ENCODE peak calls at places on chromosomes 12 and 14, in ten cellular contexts. One of them, this sample, is unnamed.

GRCh38 chr14:77260631-77261030 is 10.4 kb downstream of the NGB start:
- DNase-seq in HuH-7.5: no peak
- DNase-seq in astrocyte of the cerebellum: no peak
- DNase-seq in ELR: no peak
- DNase-seq in SJCRH30: peak
- DNase-seq in NCI-H82: no peak
- DNase-seq in D341Med: no peak
- DNase-seq in smooth muscle cell of the brain vasculature: no peak
- DNase-seq in RWPE1: no peak
- DNase-seq in kidney: peak
- DNase-seq in this sample: no peak

GRCh38 chr12:92648242-92649031 is 54.4 kb upstream of the PLEKHG7 start:
- DNase-seq in HuH-7.5: no peak
- DNase-seq in astrocyte of the cerebellum: no peak
- DNase-seq in ELR: peak
- DNase-seq in SJCRH30: no peak
- DNase-seq in NCI-H82: no peak
- DNase-seq in D341Med: no peak
- DNase-seq in smooth muscle cell of the brain vasculature: no peak
- DNase-seq in RWPE1: no peak
- DNase-seq in kidney: no peak
- DNase-seq in this sample: no peak

GRCh38 chr12:113720629-113721028 is 245.5 kb downstream of the RBM19 start:
- DNase-seq in HuH-7.5: no peak
- DNase-seq in astrocyte of the cerebellum: no peak
- DNase-seq in ELR: no peak
- DNase-seq in SJCRH30: no peak
- DNase-seq in NCI-H82: no peak
- DNase-seq in D341Med: no peak
- DNase-seq in smooth muscle cell of the brain vasculature: no peak
- DNase-seq in RWPE1: no peak
- DNase-seq in kidney: no peak
- DNase-seq in this sample: no peak

GRCh38 chr12:109776624-109777023 is 56.6 kb downstream of the TRPV4 start:
- DNase-seq in HuH-7.5: no peak
- DNase-seq in astrocyte of the cerebellum: no peak
- DNase-seq in ELR: no peak
- DNase-seq in SJCRH30: no peak
- DNase-seq in NCI-H82: no peak
- DNase-seq in D341Med: no peak
- DNase-seq in smooth muscle cell of the brain vasculature: no peak
- DNase-seq in RWPE1: no peak
- DNase-seq in kidney: peak
- DNase-seq in this sample: no peak

GRCh38 chr14:82694820-82695219 is 1161.2 kb upstream of the SEL1L start:
- DNase-seq in HuH-7.5: no peak
- DNase-seq in astrocyte of the cerebellum: no peak
- DNase-seq in ELR: no peak
- DNase-seq in SJCRH30: no peak
- DNase-seq in NCI-H82: no peak
- DNase-seq in D341Med: no peak
- DNase-seq in smooth muscle cell of the brain vasculature: no peak
- DNase-seq in RWPE1: peak
- DNase-seq in kidney: no peak
- DNase-seq in this sample: no peak

GRCh38 chr12:339557-340195 is 49.4 kb downstream of the KDM5A start:
- DNase-seq in HuH-7.5: no peak
- DNase-seq in astrocyte of the cerebellum: no peak
- DNase-seq in ELR: no peak
- DNase-seq in SJCRH30: no peak
- DNase-seq in NCI-H82: no peak
- DNase-seq in D341Med: no peak
- DNase-seq in smooth muscle cell of the brain vasculature: no peak
- DNase-seq in RWPE1: no peak
- DNase-seq in kidney: no peak
- DNase-seq in this sample: no peak

GRCh38 chr12:48946206-48946605 is 11.1 kb downstream of the ARF3 start:
- DNase-seq in HuH-7.5: no peak
- DNase-seq in astrocyte of the cerebellum: no peak
- DNase-seq in ELR: no peak
- DNase-seq in SJCRH30: no peak
- DNase-seq in NCI-H82: no peak
- DNase-seq in D341Med: no peak
- DNase-seq in smooth muscle cell of the brain vasculature: no peak
- DNase-seq in RWPE1: no peak
- DNase-seq in kidney: no peak
- DNase-seq in this sample: no peak

GRCh38 chr12:32650508-32650907 is 28.6 kb upstream of the DNM1L start:
- DNase-seq in HuH-7.5: no peak
- DNase-seq in astrocyte of the cerebellum: no peak
- DNase-seq in ELR: peak
- DNase-seq in SJCRH30: no peak
- DNase-seq in NCI-H82: no peak
- DNase-seq in D341Med: no peak
- DNase-seq in smooth muscle cell of the brain vasculature: no peak
- DNase-seq in RWPE1: peak
- DNase-seq in kidney: no peak
- DNase-seq in this sample: no peak

GRCh38 chr12:43115441-43116160 is 436.4 kb downstream of the ADAMTS20 start:
- DNase-seq in HuH-7.5: no peak
- DNase-seq in astrocyte of the cerebellum: no peak
- DNase-seq in ELR: no peak
- DNase-seq in SJCRH30: no peak
- DNase-seq in NCI-H82: no peak
- DNase-seq in D341Med: no peak
- DNase-seq in smooth muscle cell of the brain vasculature: no peak
- DNase-seq in RWPE1: no peak
- DNase-seq in kidney: no peak
- DNase-seq in this sample: no peak

GRCh38 chr12:52036587-52037171 is 14.6 kb upstream of the NR4A1 start:
- DNase-seq in HuH-7.5: peak
- DNase-seq in astrocyte of the cerebellum: no peak
- DNase-seq in ELR: peak
- DNase-seq in SJCRH30: peak
- DNase-seq in NCI-H82: peak
- DNase-seq in D341Med: peak
- DNase-seq in smooth muscle cell of the brain vasculature: no peak
- DNase-seq in RWPE1: peak
- DNase-seq in kidney: peak
- DNase-seq in this sample: peak

GRCh38 chr12:123075591-123076171 is 75.2 kb downstream of the PITPNM2 start:
- DNase-seq in HuH-7.5: no peak
- DNase-seq in astrocyte of the cerebellum: no peak
- DNase-seq in ELR: peak
- DNase-seq in SJCRH30: peak
- DNase-seq in NCI-H82: peak
- DNase-seq in D341Med: no peak
- DNase-seq in smooth muscle cell of the brain vasculature: no peak
- DNase-seq in RWPE1: no peak
- DNase-seq in kidney: no peak
- DNase-seq in this sample: peak

GRCh38 chr12:132438726-132439125 is 51.2 kb upstream of the FBRSL1 start:
- DNase-seq in HuH-7.5: no peak
- DNase-seq in astrocyte of the cerebellum: no peak
- DNase-seq in ELR: no peak
- DNase-seq in SJCRH30: no peak
- DNase-seq in NCI-H82: no peak
- DNase-seq in D341Med: no peak
- DNase-seq in smooth muscle cell of the brain vasculature: no peak
- DNase-seq in RWPE1: no peak
- DNase-seq in kidney: no peak
- DNase-seq in this sample: no peak

GRCh38 chr12:121124402-121125109 is 8.1 kb upstream of the P2RX7 start:
- DNase-seq in HuH-7.5: peak
- DNase-seq in astrocyte of the cerebellum: peak
- DNase-seq in ELR: peak
- DNase-seq in SJCRH30: peak
- DNase-seq in NCI-H82: no peak
- DNase-seq in D341Med: no peak
- DNase-seq in smooth muscle cell of the brain vasculature: no peak
- DNase-seq in RWPE1: peak
- DNase-seq in kidney: no peak
- DNase-seq in this sample: no peak

GRCh38 chr12:124771462-124772361 is 92.0 kb downstream of the SCARB1 start:
- DNase-seq in HuH-7.5: peak
- DNase-seq in astrocyte of the cerebellum: no peak
- DNase-seq in ELR: peak
- DNase-seq in SJCRH30: peak
- DNase-seq in NCI-H82: peak
- DNase-seq in D341Med: peak
- DNase-seq in smooth muscle cell of the brain vasculature: no peak
- DNase-seq in RWPE1: peak
- DNase-seq in kidney: peak
- DNase-seq in this sample: peak

GRCh38 chr12:8697120-8697475 is 693 bp upstream of the RIMKLB start:
- DNase-seq in HuH-7.5: peak
- DNase-seq in astrocyte of the cerebellum: no peak
- DNase-seq in ELR: peak
- DNase-seq in SJCRH30: no peak
- DNase-seq in NCI-H82: peak
- DNase-seq in D341Med: no peak
- DNase-seq in smooth muscle cell of the brain vasculature: no peak
- DNase-seq in RWPE1: peak
- DNase-seq in kidney: no peak
- DNase-seq in this sample: no peak

GRCh38 chr14:85366226-85366625 is 163.7 kb upstream of the FLRT2 start:
- DNase-seq in HuH-7.5: no peak
- DNase-seq in astrocyte of the cerebellum: no peak
- DNase-seq in ELR: no peak
- DNase-seq in SJCRH30: no peak
- DNase-seq in NCI-H82: peak
- DNase-seq in D341Med: no peak
- DNase-seq in smooth muscle cell of the brain vasculature: no peak
- DNase-seq in RWPE1: no peak
- DNase-seq in kidney: no peak
- DNase-seq in this sample: no peak

GRCh38 chr12:95286713-95287112 is 69.1 kb downstream of the VEZT start:
- DNase-seq in HuH-7.5: no peak
- DNase-seq in astrocyte of the cerebellum: no peak
- DNase-seq in ELR: no peak
- DNase-seq in SJCRH30: no peak
- DNase-seq in NCI-H82: no peak
- DNase-seq in D341Med: no peak
- DNase-seq in smooth muscle cell of the brain vasculature: no peak
- DNase-seq in RWPE1: no peak
- DNase-seq in kidney: no peak
- DNase-seq in this sample: no peak

GRCh38 chr12:64998327-64999156 is 122.6 kb downstream of the WIF1 start:
- DNase-seq in HuH-7.5: no peak
- DNase-seq in astrocyte of the cerebellum: no peak
- DNase-seq in ELR: no peak
- DNase-seq in SJCRH30: peak
- DNase-seq in NCI-H82: no peak
- DNase-seq in D341Med: no peak
- DNase-seq in smooth muscle cell of the brain vasculature: no peak
- DNase-seq in RWPE1: no peak
- DNase-seq in kidney: no peak
- DNase-seq in this sample: no peak

GRCh38 chr12:98751580-98752115 is 106.6 kb downstream of the APAF1 start:
- DNase-seq in HuH-7.5: no peak
- DNase-seq in astrocyte of the cerebellum: no peak
- DNase-seq in ELR: no peak
- DNase-seq in SJCRH30: no peak
- DNase-seq in NCI-H82: no peak
- DNase-seq in D341Med: no peak
- DNase-seq in smooth muscle cell of the brain vasculature: no peak
- DNase-seq in RWPE1: no peak
- DNase-seq in kidney: no peak
- DNase-seq in this sample: no peak

GRCh38 chr12:128971802-128972201 is 118.5 kb downstream of the GLT1D1 start:
- DNase-seq in HuH-7.5: no peak
- DNase-seq in astrocyte of the cerebellum: no peak
- DNase-seq in ELR: no peak
- DNase-seq in SJCRH30: peak
- DNase-seq in NCI-H82: no peak
- DNase-seq in D341Med: no peak
- DNase-seq in smooth muscle cell of the brain vasculature: no peak
- DNase-seq in RWPE1: no peak
- DNase-seq in kidney: no peak
- DNase-seq in this sample: no peak

GRCh38 chr12:106647793-106648514 is 65.2 kb downstream of the RFX4 start:
- DNase-seq in HuH-7.5: no peak
- DNase-seq in astrocyte of the cerebellum: no peak
- DNase-seq in ELR: no peak
- DNase-seq in SJCRH30: peak
- DNase-seq in NCI-H82: no peak
- DNase-seq in D341Med: no peak
- DNase-seq in smooth muscle cell of the brain vasculature: no peak
- DNase-seq in RWPE1: no peak
- DNase-seq in kidney: no peak
- DNase-seq in this sample: no peak

GRCh38 chr12:64385019-64385418 is 5.5 kb downstream of the C12orf56 start:
- DNase-seq in HuH-7.5: no peak
- DNase-seq in astrocyte of the cerebellum: no peak
- DNase-seq in ELR: no peak
- DNase-seq in SJCRH30: no peak
- DNase-seq in NCI-H82: no peak
- DNase-seq in D341Med: no peak
- DNase-seq in smooth muscle cell of the brain vasculature: no peak
- DNase-seq in RWPE1: no peak
- DNase-seq in kidney: no peak
- DNase-seq in this sample: no peak

GRCh38 chr12:131251336-131252101 is 297.8 kb downstream of the ADGRD1 start:
- DNase-seq in HuH-7.5: no peak
- DNase-seq in astrocyte of the cerebellum: no peak
- DNase-seq in ELR: no peak
- DNase-seq in SJCRH30: no peak
- DNase-seq in NCI-H82: no peak
- DNase-seq in D341Med: no peak
- DNase-seq in smooth muscle cell of the brain vasculature: no peak
- DNase-seq in RWPE1: no peak
- DNase-seq in kidney: peak
- DNase-seq in this sample: no peak

GRCh38 chr14:68896132-68896531 is 83.0 kb downstream of the ACTN1 start:
- DNase-seq in HuH-7.5: no peak
- DNase-seq in astrocyte of the cerebellum: no peak
- DNase-seq in ELR: peak
- DNase-seq in SJCRH30: no peak
- DNase-seq in NCI-H82: no peak
- DNase-seq in D341Med: no peak
- DNase-seq in smooth muscle cell of the brain vasculature: no peak
- DNase-seq in RWPE1: no peak
- DNase-seq in kidney: peak
- DNase-seq in this sample: no peak

GRCh38 chr14:92952497-92953298 is 29.7 kb downstream of the CHGA start:
- DNase-seq in HuH-7.5: no peak
- DNase-seq in astrocyte of the cerebellum: no peak
- DNase-seq in ELR: no peak
- DNase-seq in SJCRH30: no peak
- DNase-seq in NCI-H82: no peak
- DNase-seq in D341Med: no peak
- DNase-seq in smooth muscle cell of the brain vasculature: no peak
- DNase-seq in RWPE1: no peak
- DNase-seq in kidney: peak
- DNase-seq in this sample: no peak

GRCh38 chr12:14841761-14842160 is 1.6 kb downstream of the ART4 start:
- DNase-seq in HuH-7.5: peak
- DNase-seq in astrocyte of the cerebellum: no peak
- DNase-seq in ELR: peak
- DNase-seq in SJCRH30: no peak
- DNase-seq in NCI-H82: no peak
- DNase-seq in D341Med: no peak
- DNase-seq in smooth muscle cell of the brain vasculature: no peak
- DNase-seq in RWPE1: peak
- DNase-seq in kidney: no peak
- DNase-seq in this sample: no peak

GRCh38 chr12:27981874-27982273 is 9.3 kb upstream of the PTHLH start:
- DNase-seq in HuH-7.5: no peak
- DNase-seq in astrocyte of the cerebellum: no peak
- DNase-seq in ELR: peak
- DNase-seq in SJCRH30: peak
- DNase-seq in NCI-H82: no peak
- DNase-seq in D341Med: no peak
- DNase-seq in smooth muscle cell of the brain vasculature: no peak
- DNase-seq in RWPE1: peak
- DNase-seq in kidney: no peak
- DNase-seq in this sample: no peak

GRCh38 chr14:47149326-47149725 is 497.7 kb upstream of the RPL10L start:
- DNase-seq in HuH-7.5: no peak
- DNase-seq in astrocyte of the cerebellum: no peak
- DNase-seq in ELR: no peak
- DNase-seq in SJCRH30: no peak
- DNase-seq in NCI-H82: no peak
- DNase-seq in D341Med: no peak
- DNase-seq in smooth muscle cell of the brain vasculature: no peak
- DNase-seq in RWPE1: no peak
- DNase-seq in kidney: no peak
- DNase-seq in this sample: no peak